ENCODE peak calls at places on chromosomes 12 and 14, in seven cellular contexts. G is caudate nucleus, K is cardiac fibroblast, R is head of caudate nucleus, Y is colonic mucosa, P is gastrocnemius medialis, S is endodermal cell. D is an unnamed sample.

GRCh38 chr14:46734287-46734686 is 82.7 kb upstream of the RPL10L start:
- DNase-seq in G (no peak), K (no peak), R (no peak), Y (peak; percentile 46), P (no peak), S (no peak), D (no peak)

GRCh38 chr14:24071836-24072420 is 566 bp downstream of the CPNE6 start:
- DNase-seq in G (peak; percentile 53), K (no peak), R (peak; percentile 74), Y (no peak), P (no peak), S (no peak), D (no peak)

GRCh38 chr14:104294983-104295680 is 156.7 kb downstream of the KIF26A start:
- DNase-seq in G (no peak), K (no peak), R (no peak), Y (no peak), P (no peak), S (peak; percentile 47), D (no peak)

GRCh38 chr14:20530771-20531571 is 25.6 kb downstream of the RNASE10 start:
- DNase-seq in G (no peak), K (peak; percentile 79), R (peak; percentile 85), Y (peak; percentile 75), P (peak; percentile 33), S (peak; percentile 90), D (peak; percentile 61)

GRCh38 chr12:81758421-81759214 is 532 bp downstream of the PPFIA2 start:
- DNase-seq in G (peak; percentile 64), K (peak; percentile 29), R (peak; percentile 79), Y (no peak), P (no peak), S (peak; percentile 87), D (peak; percentile 41)

GRCh38 chr12:107356266-107356936 is 263.1 kb upstream of the CRY1 start:
- DNase-seq in G (no peak), K (peak; percentile 77), R (no peak), Y (no peak), P (no peak), S (no peak), D (peak; percentile 74)

GRCh38 chr12:25065035-25065434 is 116.1 kb upstream of the BCAT1 start:
- DNase-seq in G (no peak), K (no peak), R (no peak), Y (no peak), P (no peak), S (no peak), D (no peak)

GRCh38 chr14:33612184-33612479 is 338.7 kb downstream of the EGLN3 start:
- DNase-seq in G (no peak), K (no peak), R (no peak), Y (no peak), P (no peak), S (no peak), D (no peak)